ENCODE peak calls at places on chromosomes 13 and 19, in six cellular contexts. V, O, Y, Q, J and Z are unnamed samples.

GRCh38 chr19:19578241-19578640 is 40.2 kb downstream of the CILP2 start:
- DNase-seq in V (peak; percentile 62), O (no peak), Y (no peak), Q (no peak), J (no peak), Z (no peak)

GRCh38 chr19:39843919-39844793 is 2.0 kb downstream of the FBL start:
- DNase-seq in V (peak; percentile 50), O (no peak), Y (no peak), Q (no peak), J (peak; percentile 51), Z (no peak)

GRCh38 chr13:25180450-25180794 is 8.3 kb upstream of the AMER2 start:
- DNase-seq in V (no peak), O (no peak), Y (no peak), Q (no peak), J (no peak), Z (no peak)

GRCh38 chr13:44474122-44474910 is 100.7 kb downstream of the SERP2 start:
- DNase-seq in V (no peak), O (no peak), Y (no peak), Q (no peak), J (peak; percentile 3), Z (peak; percentile 75)

GRCh38 chr19:6167115-6167514 is 31.6 kb downstream of the ACSBG2 start:
- DNase-seq in V (no peak), O (no peak), Y (no peak), Q (no peak), J (no peak), Z (no peak)

GRCh38 chr19:18340237-18340989 is at the start of gene PGPEP1:
- DNase-seq in V (peak; percentile 96), O (no peak), Y (peak; percentile 96), Q (no peak), J (no peak), Z (no peak)

GRCh38 chr13:102726430-102726829 is 31.6 kb upstream of the METTL21C start:
- DNase-seq in V (no peak), O (no peak), Y (no peak), Q (no peak), J (peak; percentile 35), Z (no peak)

GRCh38 chr19:52897149-52897935 is at the start of gene ZNF320:
- DNase-seq in V (peak; percentile 98), O (peak; percentile 89), Y (peak; percentile 97), Q (peak; percentile 76), J (no peak), Z (peak; percentile 85)

GRCh38 chr19:18014197-18014596 is 6.2 kb downstream of the ARRDC2 start:
- DNase-seq in V (no peak), O (no peak), Y (no peak), Q (no peak), J (no peak), Z (no peak)

GRCh38 chr13:42803563-42804212 is 22.3 kb downstream of the FAM216B start:
- DNase-seq in V (no peak), O (no peak), Y (no peak), Q (no peak), J (no peak), Z (no peak)

GRCh38 chr13:86051134-86052103 is 252.2 kb upstream of the SLITRK6 start:
- DNase-seq in V (no peak), O (no peak), Y (no peak), Q (no peak), J (no peak), Z (no peak)

GRCh38 chr19:51016798-51017683 is 2.5 kb downstream of the KLK10 start:
- DNase-seq in V (peak; percentile 83), O (peak; percentile 75), Y (peak; percentile 84), Q (no peak), J (peak; percentile 31), Z (peak; percentile 83)

GRCh38 chr19:4369888-4370260 is 26.5 kb downstream of the MPND start:
- DNase-seq in V (no peak), O (no peak), Y (no peak), Q (no peak), J (no peak), Z (no peak)

GRCh38 chr13:51330741-51331140 is 8.8 kb upstream of the SERPINE3 start:
- DNase-seq in V (no peak), O (no peak), Y (no peak), Q (peak; percentile 7), J (no peak), Z (no peak)

GRCh38 chr19:16673226-16673625 is 12.3 kb downstream of the TMEM38A start:
- DNase-seq in V (no peak), O (no peak), Y (no peak), Q (no peak), J (no peak), Z (no peak)

GRCh38 chr19:39246951-39247669 is 1.5 kb downstream of the IFNL4 start:
- DNase-seq in V (no peak), O (no peak), Y (peak; percentile 33), Q (no peak), J (no peak), Z (no peak)

GRCh38 chr13:45873491-45874360 is 22.2 kb upstream of the SIAH3 start:
- DNase-seq in V (no peak), O (no peak), Y (no peak), Q (no peak), J (peak; percentile 5), Z (peak; percentile 50)

GRCh38 chr13:75250526-75251183 is 231.3 kb downstream of the TBC1D4 start:
- DNase-seq in V (no peak), O (no peak), Y (no peak), Q (no peak), J (no peak), Z (no peak)

GRCh38 chr13:110559986-110560385 is 1.5 kb downstream of the RAB20 start:
- DNase-seq in V (no peak), O (no peak), Y (no peak), Q (no peak), J (no peak), Z (no peak)

GRCh38 chr19:41219924-41220567 is 1.0 kb downstream of the AXL start:
- DNase-seq in V (no peak), O (no peak), Y (peak; percentile 68), Q (no peak), J (no peak), Z (no peak)

GRCh38 chr13:77697208-77698103 is at the start of gene SLAIN1:
- DNase-seq in V (peak; percentile 98), O (peak; percentile 59), Y (peak; percentile 84), Q (no peak), J (peak; percentile 15), Z (no peak)

GRCh38 chr13:76148926-76149325 is 512.8 kb downstream of the LMO7 start:
- DNase-seq in V (no peak), O (no peak), Y (no peak), Q (no peak), J (no peak), Z (no peak)

GRCh38 chr13:77339408-77339807 is 12.5 kb upstream of the MYCBP2 start:
- DNase-seq in V (no peak), O (no peak), Y (no peak), Q (no peak), J (no peak), Z (no peak)

GRCh38 chr13:74134226-74134776 is at the start of gene KLF12:
- DNase-seq in V (peak; percentile 90), O (peak; percentile 67), Y (peak; percentile 48), Q (peak; percentile 69), J (peak; percentile 59), Z (peak; percentile 60)

GRCh38 chr19:40341601-40342482 is 6.4 kb downstream of the C19orf47 start:
- DNase-seq in V (no peak), O (no peak), Y (no peak), Q (no peak), J (no peak), Z (no peak)

GRCh38 chr13:45481688-45482087 is 16.9 kb downstream of the COG3 start:
- DNase-seq in V (no peak), O (no peak), Y (no peak), Q (no peak), J (no peak), Z (no peak)

GRCh38 chr19:19459099-19459498 is 53.6 kb downstream of the GATAD2A start:
- DNase-seq in V (no peak), O (no peak), Y (no peak), Q (no peak), J (no peak), Z (no peak)

DNA sequence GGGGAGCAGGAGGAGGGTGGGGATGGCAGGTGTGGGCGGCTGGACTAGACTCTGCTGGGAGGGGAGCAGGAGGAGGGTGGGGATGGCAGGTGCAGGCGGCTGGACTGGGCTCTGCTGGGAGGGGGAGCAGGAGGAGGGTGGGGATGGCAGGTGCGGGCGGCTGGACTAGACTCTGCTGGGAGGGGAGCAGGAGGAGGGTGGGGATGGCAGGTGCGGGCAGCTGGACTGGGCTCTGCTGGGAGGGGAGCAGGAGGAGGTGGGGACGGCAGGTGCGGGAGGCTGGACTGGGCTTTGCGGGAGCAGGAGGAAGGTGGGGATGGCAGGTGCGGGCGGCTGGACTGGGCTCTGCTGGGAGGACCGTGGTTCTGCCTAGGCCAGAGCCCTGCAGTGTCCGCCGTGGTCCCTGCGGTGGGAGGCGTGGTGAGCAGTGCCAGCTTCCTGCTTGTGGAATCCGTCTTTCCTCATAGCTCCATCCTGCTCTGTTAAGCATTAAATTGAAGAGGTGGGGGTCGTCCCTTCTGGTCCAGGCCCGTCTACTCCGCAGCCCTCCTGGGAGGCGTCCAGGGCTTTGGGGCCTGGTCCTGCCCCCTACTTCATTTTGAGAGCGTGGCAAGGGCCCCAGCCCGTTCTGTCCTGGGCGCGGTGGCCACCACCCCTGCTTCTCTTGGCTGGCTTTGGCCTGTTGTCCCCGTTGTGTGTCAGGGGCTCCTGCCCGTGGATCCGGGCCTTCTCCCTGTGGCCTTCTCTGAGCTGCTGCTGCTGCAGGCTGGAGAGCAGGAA is 4.7 kb downstream of the SPPL2B start:
- DNase-seq in V (no peak), O (no peak), Y (no peak), Q (no peak), J (no peak), Z (no peak)
- TF ChIP-seq JUND in V (no peak), O (no peak), Y (no peak), Q (no peak), J (no peak), Z (no peak)

DNA sequence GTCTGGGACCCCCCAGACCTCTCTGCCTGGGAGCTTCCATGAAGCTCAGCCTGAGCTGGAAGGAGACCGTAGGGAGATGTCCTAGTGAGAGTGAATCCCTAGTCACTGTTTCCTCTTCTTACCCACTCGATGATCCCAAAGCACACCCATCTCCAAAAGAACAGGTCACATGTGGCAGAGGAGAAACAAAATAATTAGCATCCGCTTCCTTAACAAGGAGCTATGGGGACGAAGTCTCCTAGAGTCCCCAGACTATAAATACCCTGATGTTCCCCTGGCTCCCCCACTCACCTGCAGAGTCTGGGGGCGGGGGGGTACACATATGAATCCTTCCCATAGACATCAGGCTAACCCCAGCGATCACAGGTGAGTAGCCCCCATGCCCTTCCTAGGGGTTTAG is at the start of gene OR1I1:
- DNase-seq in V (no peak), O (no peak), Y (no peak), Q (no peak), J (no peak), Z (no peak)
- H3K27ac ChIP-seq in V (no peak within 1 kb of the TSS), O (no peak within 1 kb of the TSS), Y (no peak within 1 kb of the TSS), Q (no peak within 1 kb of the TSS), J (no peak within 1 kb of the TSS), Z (no peak within 1 kb of the TSS)

GRCh38 chr13:114146629-114147028 is 14.2 kb upstream of the RASA3 start:
- DNase-seq in V (peak; percentile 67), O (no peak), Y (no peak), Q (no peak), J (no peak), Z (no peak)
- TF ChIP-seq JUND in V (no peak), O (no peak), Y (no peak), Q (no peak), J (no peak), Z (no peak)

DNA sequence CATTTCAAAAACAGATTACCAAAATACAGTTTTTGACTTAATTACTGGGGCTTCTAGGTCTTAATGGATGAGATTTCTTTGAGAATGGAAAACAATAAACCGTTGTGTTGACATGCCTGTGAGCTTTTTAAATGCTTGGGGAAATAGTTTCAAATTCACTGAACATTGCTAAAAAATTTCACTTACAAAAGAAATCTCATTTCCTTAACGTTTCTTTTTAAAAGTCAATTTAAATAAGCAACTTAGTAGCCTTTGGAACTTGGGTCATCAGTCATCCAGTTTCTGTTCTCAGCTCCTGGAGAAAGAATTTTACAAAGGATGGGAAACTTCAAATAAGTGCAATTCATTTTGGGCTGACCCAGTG is 4.4 kb downstream of the ZC3H4 start:
- DNase-seq in V (no peak), O (no peak), Y (no peak), Q (no peak), J (no peak), Z (no peak)
- H3K27ac ChIP-seq in V (peak overlapping the region; percentile 99), O (peak overlapping the region; percentile 99), Y (peak overlapping the region; percentile 96), Q (peak overlapping the region; percentile 99), J (peak overlapping the region; percentile 100), Z (no peak overlapping the region)